ENCODE peak calls at places on chromosomes 11 and 22, in four cellular contexts. S, F, U and Z are unnamed samples.

GRCh38 chr11:104408630-104409029 is 244.7 kb upstream of the PDGFD start:
- DNase-seq in S (no peak), F (no peak), U (no peak), Z (no peak)

GRCh38 chr22:39931271-39931670 is 28.9 kb upstream of the TMA7B start:
- DNase-seq in S (no peak), F (no peak), U (no peak), Z (no peak)

GRCh38 chr11:46445192-46445591 is 53.6 kb upstream of the CHRM4 start:
- DNase-seq in S (no peak), F (no peak), U (no peak), Z (no peak)

GRCh38 chr11:72641900-72642814 is 32.1 kb downstream of the PDE2A start:
- DNase-seq in S (no peak), F (peak; percentile 57), U (no peak), Z (peak; percentile 91)

GRCh38 chr11:69234740-69235710 is 58.9 kb upstream of the MYEOV start:
- DNase-seq in S (no peak), F (peak; percentile 54), U (no peak), Z (no peak)

GRCh38 chr11:117180661-117181585 is 2.4 kb downstream of the SIDT2 start:
- DNase-seq in S (peak; percentile 70), F (peak; percentile 88), U (peak; percentile 46), Z (peak; percentile 71)

GRCh38 chr11:121595717-121596156 is 143.0 kb upstream of the SORL1-AS1 start:
- DNase-seq in S (peak; percentile 100), F (no peak), U (no peak), Z (no peak)

GRCh38 chr22:49948958-49949913 is 11.3 kb upstream of the PIM3 start:
- DNase-seq in S (no peak), F (no peak), U (no peak), Z (no peak)

GRCh38 chr11:30990625-30991348 is 378.8 kb downstream of the DCDC1 start:
- DNase-seq in S (no peak), F (no peak), U (no peak), Z (no peak)

GRCh38 chr11:12682288-12682687 is 8.1 kb downstream of the TEAD1 start:
- DNase-seq in S (no peak), F (no peak), U (no peak), Z (no peak)

GRCh38 chr11:36488096-36488495 is 22.0 kb downstream of the TRAF6 start:
- DNase-seq in S (no peak), F (no peak), U (no peak), Z (no peak)

GRCh38 chr11:47233989-47234668 is 14.5 kb downstream of the ACP2 start:
- DNase-seq in S (peak; percentile 67), F (peak; percentile 57), U (no peak), Z (peak; percentile 31)

GRCh38 chr11:29135504-29135903 is 881.3 kb downstream of the KCNA4 start:
- DNase-seq in S (peak; percentile 80), F (no peak), U (no peak), Z (no peak)

GRCh38 chr11:108906329-108906728 is 241.5 kb downstream of the DDX10 start:
- DNase-seq in S (peak; percentile 82), F (no peak), U (no peak), Z (peak; percentile 55)

GRCh38 chr11:59801981-59802638 is 8.5 kb downstream of the MRPL16 start:
- DNase-seq in S (peak; percentile 36), F (no peak), U (no peak), Z (peak; percentile 22)

GRCh38 chr11:107397357-107397756 is 60.3 kb downstream of the CWF19L2 start:
- DNase-seq in S (no peak), F (peak; percentile 53), U (no peak), Z (no peak)

GRCh38 chr11:100824041-100824440 is 137.0 kb downstream of the ARHGAP42 start:
- DNase-seq in S (no peak), F (no peak), U (no peak), Z (no peak)
- TF ChIP-seq MXI1 in S (no peak), F (no peak), U (no peak), Z (no peak)

DNA sequence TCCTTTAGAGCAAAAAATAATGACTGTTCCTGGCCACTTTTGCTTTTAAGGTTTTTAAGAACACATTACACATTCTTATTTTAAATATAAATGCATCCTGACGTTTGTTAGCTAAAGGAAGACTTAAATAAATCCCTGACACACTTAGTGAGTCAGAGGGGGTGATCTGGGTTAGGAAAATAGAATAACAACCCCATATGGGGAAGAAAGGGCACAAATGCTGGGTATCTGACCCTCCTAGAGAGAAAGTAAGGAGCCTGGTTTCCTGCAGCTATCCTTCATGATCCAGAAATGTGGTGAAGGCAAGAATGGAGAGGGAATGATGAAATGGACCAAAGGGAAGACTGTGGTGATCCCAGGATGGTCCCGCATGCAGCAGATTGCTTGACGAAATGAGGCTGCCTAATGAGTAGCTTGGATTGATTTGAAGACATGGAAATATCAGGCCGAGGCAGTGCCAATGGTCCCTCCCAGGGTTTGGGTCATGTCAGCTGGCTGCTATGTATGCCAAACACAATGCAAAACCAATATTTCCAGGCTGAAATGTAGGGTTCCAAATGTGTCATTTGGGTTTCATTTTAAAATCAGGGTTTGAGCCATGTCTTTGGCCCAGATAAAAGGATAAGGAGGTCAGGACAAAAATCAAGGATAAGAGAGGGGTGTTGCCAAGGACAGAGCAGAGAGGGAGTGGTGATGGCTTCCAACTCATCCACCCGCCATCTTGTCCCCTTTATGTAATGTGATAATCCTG is 135.0 kb upstream of the PITPNB start:
- DNase-seq in S (peak; percentile 62), F (no peak), U (no peak), Z (no peak)
- TF ChIP-seq RCOR1 in S (no peak), F (no peak), U (no peak), Z (no peak)

GRCh38 chr11:7098235-7098832 is 9.5 kb downstream of the RBMXL2 start:
- DNase-seq in S (peak; percentile 46), F (peak; percentile 67), U (peak; percentile 40), Z (peak; percentile 55)
- TF ChIP-seq MXI1 in S (no peak), F (no peak), U (no peak), Z (no peak)

GRCh38 chr11:2586091-2586792 is 113.6 kb downstream of the KCNQ1OT1 start:
- DNase-seq in S (no peak), F (no peak), U (no peak), Z (peak; percentile 19)
- TF ChIP-seq RCOR1 in S (no peak), F (no peak), U (no peak), Z (no peak)

DNA sequence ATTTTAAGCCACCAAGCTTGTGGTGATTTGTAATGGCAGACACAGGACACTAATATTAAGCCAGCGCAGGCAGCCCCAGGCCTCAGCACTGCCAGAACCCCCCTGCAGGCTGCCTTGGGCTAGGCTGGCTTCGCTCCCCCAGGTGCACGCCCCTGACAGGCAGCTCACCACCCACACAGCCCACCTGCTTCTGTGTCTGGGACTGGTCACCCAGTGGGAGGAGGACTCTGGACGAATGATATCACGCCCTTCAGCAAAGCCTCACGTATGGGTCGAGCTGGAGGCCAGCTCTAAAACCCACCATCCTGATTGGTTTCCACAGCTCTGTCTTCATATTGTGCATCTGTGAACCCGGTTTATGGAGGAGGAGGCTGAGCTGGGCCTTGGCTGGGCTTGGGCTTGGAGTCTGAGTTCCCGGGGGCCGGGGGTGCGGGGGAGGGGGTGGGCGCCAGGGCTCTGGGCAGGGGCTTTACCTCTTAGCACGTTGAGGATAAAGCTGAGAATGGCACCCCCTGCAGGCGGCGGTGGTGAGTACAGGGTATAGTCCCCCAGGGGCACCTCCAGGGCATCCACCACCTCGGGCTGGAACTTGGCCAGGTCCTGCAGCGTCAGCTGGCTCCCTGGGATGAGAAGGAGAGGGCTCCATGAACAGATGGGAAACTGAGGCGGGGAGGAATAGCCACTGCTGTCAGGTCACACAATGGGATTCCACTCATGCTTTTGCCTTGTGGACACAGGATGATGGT is 13.8 kb downstream of the GGT5 start:
- DNase-seq in S (no peak), F (peak; percentile 49), U (no peak), Z (peak; percentile 53)
- TF ChIP-seq MXI1 in S (no peak), F (no peak), U (no peak), Z (no peak)

GRCh38 chr11:1206391-1207271 is 16.2 kb upstream of the MUC5B start:
- DNase-seq in S (no peak), F (no peak), U (no peak), Z (peak; percentile 15)
- TF ChIP-seq RCOR1 in S (no peak), F (no peak), U (no peak), Z (no peak)

DNA sequence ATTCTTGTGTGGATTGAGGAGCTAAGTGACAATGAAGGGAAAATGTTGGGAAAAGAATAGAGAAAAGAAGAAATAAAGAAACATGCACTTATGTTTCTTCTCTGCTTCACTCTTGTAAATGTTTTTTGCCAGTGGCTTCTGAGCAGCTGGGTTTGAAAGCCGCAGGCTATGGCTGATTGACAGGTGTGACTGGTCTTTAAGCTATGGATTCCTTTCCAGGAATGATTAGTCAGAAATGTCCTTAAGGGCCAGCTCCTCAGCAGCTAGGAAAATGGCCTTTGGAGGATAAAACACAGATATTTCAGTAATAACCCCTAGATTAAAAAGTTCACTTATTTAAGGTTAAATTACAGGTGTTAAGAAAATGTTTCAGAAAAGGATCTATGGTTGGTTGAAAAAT is 6.5 kb upstream of the USP28 start:
- DNase-seq in S (no peak), F (peak; percentile 55), U (no peak), Z (no peak)
- TF ChIP-seq MXI1 in S (no peak), F (no peak), U (no peak), Z (no peak)

GRCh38 chr11:42171046-42171445 is 711.6 kb upstream of the LRRC4C start:
- DNase-seq in S (no peak), F (no peak), U (no peak), Z (no peak)

GRCh38 chr11:42175203-42175602 is 715.8 kb upstream of the LRRC4C start:
- DNase-seq in S (no peak), F (no peak), U (no peak), Z (no peak)

GRCh38 chr11:42170601-42171000 is 711.1 kb upstream of the LRRC4C start:
- DNase-seq in S (no peak), F (no peak), U (no peak), Z (no peak)

GRCh38 chr11:42172441-42172840 is 713.0 kb upstream of the LRRC4C start:
- DNase-seq in S (no peak), F (no peak), U (no peak), Z (no peak)
- TF ChIP-seq RCOR1 in S (no peak), F (no peak), U (no peak), Z (no peak)

GRCh38 chr11:79950172-79950571 is 509.3 kb upstream of the TENM4 start:
- DNase-seq in S (no peak), F (no peak), U (no peak), Z (no peak)

GRCh38 chr11:79953629-79954028 is 512.8 kb upstream of the TENM4 start:
- DNase-seq in S (no peak), F (no peak), U (no peak), Z (no peak)

GRCh38 chr11:79950741-79951140 is 509.9 kb upstream of the TENM4 start:
- DNase-seq in S (no peak), F (no peak), U (no peak), Z (no peak)

DNA sequence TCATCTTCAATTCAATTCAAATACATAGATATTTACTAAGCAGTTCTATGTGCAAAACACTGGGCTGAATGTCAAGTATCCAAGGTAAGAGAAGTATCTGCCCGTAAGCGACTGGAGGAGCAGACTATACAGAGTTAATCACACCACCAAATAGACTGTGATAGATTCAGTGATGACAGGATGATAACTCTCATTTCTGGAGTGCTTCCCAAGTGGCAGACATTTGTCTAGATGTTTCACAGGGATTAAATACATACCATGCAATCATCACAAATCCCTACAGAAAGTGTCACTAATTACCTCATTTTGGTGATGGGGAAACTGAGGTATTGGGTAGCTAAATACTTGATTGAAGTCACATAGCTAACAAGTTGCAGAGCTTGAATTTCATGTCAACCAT is 508.7 kb upstream of the TENM4 start:
- DNase-seq in S (no peak), F (no peak), U (no peak), Z (no peak)
- TF ChIP-seq MXI1 in S (no peak), F (no peak), U (no peak), Z (no peak)